ENCODE peak calls at places on chromosomes 5 and 9, in five cellular contexts. D is HCT116, E is stomach, X is dorsolateral prefrontal cortex, Q is endothelial cell. I is an unnamed sample.
A peak's percentile ranks its signal among the peaks of the same experiment; 100 is the strongest.

GRCh38 chr5:149730620-149731331 is 666 bp downstream of the PPARGC1B start:
- DNase-seq in D (no peak), Q (peak; percentile 46), E (peak; percentile 55), X (peak; percentile 49), I (peak; percentile 28)

GRCh38 chr5:96714951-96715451 is 52.8 kb downstream of the CAST start:
- DNase-seq in D (peak; percentile 58), X (no peak), Q (peak; percentile 26), E (peak; percentile 63), I (peak; percentile 30)

GRCh38 chr5:1467341-1468246 is 22.4 kb upstream of the SLC6A3 start:
- DNase-seq in Q (no peak), X (peak; percentile 15), D (no peak), E (no peak), I (no peak)

GRCh38 chr9:118767571-118767970 is 601.7 kb downstream of the BRINP1 start:
- DNase-seq in E (no peak), D (no peak), X (no peak), Q (no peak), I (no peak)

GRCh38 chr9:35116539-35116897 is 856 bp upstream of the ATOSB start:
- DNase-seq in E (no peak), D (no peak), X (no peak), Q (no peak), I (no peak)

GRCh38 chr9:130488621-130489330 is 44.0 kb downstream of the ASS1 start:
- DNase-seq in Q (no peak), X (no peak), E (no peak), D (no peak), I (no peak)

GRCh38 chr9:111992523-111992922 is 95.9 kb downstream of the UGCG start:
- DNase-seq in X (no peak), E (no peak), D (peak; percentile 61), Q (no peak), I (no peak)

GRCh38 chr9:81374881-81375280 is 314.5 kb downstream of the TLE1 start:
- DNase-seq in E (no peak), D (no peak), Q (no peak), X (no peak), I (no peak)

GRCh38 chr5:147216552-147217154 is 18.2 kb upstream of the STK32A start:
- DNase-seq in E (no peak), Q (no peak), X (no peak), D (no peak), I (no peak)

GRCh38 chr9:91711755-91712591 is 238.1 kb downstream of the ROR2 start:
- DNase-seq in D (no peak), Q (no peak), X (peak; percentile 47), E (no peak), I (peak; percentile 64)

GRCh38 chr9:3474821-3475220 is 51.0 kb downstream of the RFX3 start:
- DNase-seq in E (no peak), D (no peak), X (no peak), Q (no peak), I (no peak)

GRCh38 chr9:7320139-7320538 is 479.4 kb downstream of the DMAC1 start:
- DNase-seq in Q (no peak), X (no peak), E (no peak), D (no peak), I (no peak)

GRCh38 chr5:138542956-138543729 is at the start of gene ETF1:
- DNase-seq in X (peak; percentile 100), Q (peak; percentile 99), E (peak; percentile 100), D (peak; percentile 97), I (peak; percentile 99)

GRCh38 chr9:87711857-87712800 is 13.8 kb upstream of the CTSL start:
- DNase-seq in Q (no peak), E (no peak), D (no peak), X (no peak), I (no peak)

GRCh38 chr9:34417734-34418133 is 40.6 kb downstream of the FAM219A start:
- DNase-seq in D (no peak), E (no peak), X (no peak), Q (no peak), I (no peak)

GRCh38 chr9:120733190-120733589 is 18.9 kb upstream of the MEGF9 start:
- DNase-seq in Q (no peak), X (peak; percentile 83), D (no peak), E (peak; percentile 55), I (no peak)

GRCh38 chr5:107831612-107832395 is 161.1 kb upstream of the EFNA5 start:
- DNase-seq in Q (no peak), D (no peak), E (no peak), X (no peak), I (no peak)

DNA sequence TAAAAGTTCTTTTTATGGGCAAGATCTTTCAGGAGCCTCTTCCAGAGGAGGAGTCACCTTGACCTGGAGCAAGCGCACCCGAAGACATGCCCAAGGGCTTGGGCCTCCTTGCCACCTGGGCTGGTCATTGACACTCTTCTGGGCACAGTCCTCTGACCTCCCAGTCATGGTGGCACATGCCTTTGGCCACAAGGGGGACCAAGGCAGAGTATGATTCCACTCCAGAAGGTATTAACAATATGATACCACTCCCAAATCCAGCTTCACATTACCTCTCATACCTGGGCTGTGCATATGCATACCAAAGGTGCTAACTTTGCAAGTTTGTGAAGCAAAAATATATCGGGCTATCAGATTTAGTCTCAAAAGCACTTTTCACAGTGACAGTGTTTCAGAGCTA is 84.6 kb downstream of the MAST4 start:
- DNase-seq in Q (no peak), E (no peak), D (no peak), X (no peak), I (no peak)
- TF ChIP-seq CTCF in Q (peak; percentile 29), E (peak; percentile 8), D (peak; percentile 39), X (no peak), I (no peak)

GRCh38 chr9:107465467-107466451 is 23.8 kb downstream of the KLF4 start:
- DNase-seq in E (peak; percentile 70), D (no peak), X (peak; percentile 34), Q (peak; percentile 81), I (peak; percentile 22)
- TF ChIP-seq CTCF in E (peak; percentile 74), D (peak; percentile 78), X (peak; percentile 90), Q (peak; percentile 80), I (peak; percentile 63)

GRCh38 chr5:13478831-13479465 is 465.5 kb downstream of the DNAH5 start:
- DNase-seq in Q (peak; percentile 47), X (no peak), E (peak; percentile 50), D (no peak), I (no peak)
- TF ChIP-seq CTCF in Q (peak; percentile 65), X (peak; percentile 49), E (peak; percentile 15), D (no peak), I (peak; percentile 13)

GRCh38 chr5:53035868-53036381 is 46.8 kb downstream of the ITGA2 start:
- DNase-seq in X (no peak), D (no peak), Q (peak; percentile 20), E (no peak), I (no peak)
- TF ChIP-seq CTCF in X (no peak), D (peak; percentile 61), Q (peak; percentile 59), E (no peak), I (peak; percentile 15)

GRCh38 chr9:19408693-19409405 is at the start of gene ACER2:
- DNase-seq in X (peak; percentile 86), Q (peak; percentile 97), E (peak; percentile 98), D (peak; percentile 78), I (peak; percentile 81)
- TF ChIP-seq CTCF in X (peak; percentile 37), Q (no peak), E (no peak), D (peak; percentile 8), I (no peak)

I was measured in natural killer cell.